ENCODE peak calls at places on chromosomes 1 and 21, in five cellular contexts. N is H9, L is A549, X is HCT116, G is OCI-LY7. H is an unnamed sample.
A peak's percentile ranks its signal among the peaks of the same experiment; 100 is the strongest.

GRCh38 chr21:31509108-31510017 is 150.1 kb upstream of the SOD1 start:
- DNase-seq in N (peak; percentile 78), L (peak; percentile 56), X (peak; percentile 67), G (peak; percentile 64), H (peak; percentile 41)

GRCh38 chr1:26961826-26962225 is 1.6 kb upstream of the KDF1 start:
- DNase-seq in N (no peak), L (peak; percentile 61), X (no peak), G (no peak), H (peak; percentile 98)

GRCh38 chr1:215682232-215682631 is 115.1 kb downstream of the KCTD3 start:
- DNase-seq in N (no peak), L (peak; percentile 10), X (no peak), G (no peak), H (no peak)

GRCh38 chr1:211382182-211382713 is 55.6 kb downstream of the TRAF5 start:
- DNase-seq in N (no peak), L (no peak), X (no peak), G (no peak), H (no peak)

GRCh38 chr1:97433520-97434175 is 487.2 kb downstream of the DPYD start:
- DNase-seq in N (no peak), L (no peak), X (no peak), G (no peak), H (peak; percentile 95)

GRCh38 chr1:150703427-150703826 is 6.5 kb upstream of the GOLPH3L start:
- DNase-seq in N (no peak), L (no peak), X (no peak), G (no peak), H (no peak)

GRCh38 chr1:88985033-88985432 is 7.4 kb downstream of the KYAT3 start:
- DNase-seq in N (no peak), L (peak; percentile 31), X (peak; percentile 79), G (no peak), H (peak; percentile 92)

GRCh38 chr1:223771469-223771813 is 59.1 kb downstream of the CAPN2 start:
- DNase-seq in N (peak; percentile 12), L (no peak), X (no peak), G (no peak), H (no peak)

GRCh38 chr1:54488065-54488750 is 59.8 kb upstream of the ACOT11 start:
- DNase-seq in N (peak; percentile 95), L (peak; percentile 87), X (peak; percentile 73), G (peak; percentile 87), H (peak; percentile 85)
- TF ChIP-seq CTCF in N (peak; percentile 21), L (no peak), X (no peak), G (peak; percentile 34), H (peak; percentile 9)

DNA sequence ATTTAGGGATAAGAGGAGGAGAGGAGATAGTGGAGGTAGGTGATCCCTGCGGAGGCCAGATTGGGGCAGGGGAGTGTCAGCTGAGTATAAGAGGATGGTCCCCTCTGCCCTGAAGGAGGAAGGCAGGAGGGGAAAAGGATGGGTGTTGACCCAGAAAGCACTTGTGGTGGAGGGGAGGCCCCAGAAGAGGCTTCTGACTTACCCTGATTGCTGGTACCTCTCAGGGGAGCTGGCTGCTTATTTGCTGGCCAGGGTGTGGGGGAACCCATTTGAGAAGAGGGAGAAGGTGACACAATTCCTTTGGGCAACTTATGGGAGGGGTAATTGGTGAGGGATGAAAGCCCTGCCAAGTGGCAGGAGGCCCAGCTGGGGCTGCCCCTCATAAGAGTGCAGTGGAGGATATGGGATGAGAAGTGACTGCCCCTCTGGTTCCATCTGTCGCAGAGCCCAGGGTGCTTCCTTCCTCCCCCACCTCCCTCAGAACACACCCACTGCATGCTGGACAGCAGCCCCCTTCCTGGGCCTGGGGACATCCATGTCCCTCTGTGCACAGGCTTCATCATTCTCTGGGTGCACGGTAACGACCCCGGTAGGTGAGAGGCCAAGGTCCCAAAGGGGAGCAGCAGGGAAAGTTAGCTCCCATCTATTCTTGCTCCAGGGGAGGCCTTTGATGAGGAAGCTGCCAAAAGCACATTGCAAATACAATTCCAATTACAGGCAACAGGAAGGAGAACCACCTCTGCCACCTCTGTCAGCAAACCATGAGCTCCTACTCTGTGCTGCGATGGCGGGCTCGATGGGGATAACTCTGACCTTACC is 1.4 kb upstream of the PCSK9 start:
- DNase-seq in N (no peak), L (no peak), X (no peak), G (no peak), H (no peak)
- H3K4me2 ChIP-seq in N (no peak overlapping the region), L (no peak overlapping the region), X (peak overlapping the region; percentile 97), G (no peak overlapping the region), H (no peak overlapping the region)

GRCh38 chr1:79875187-79875586 is 868.7 kb upstream of the ADGRL4 start:
- DNase-seq in N (no peak), L (no peak), X (no peak), G (no peak), H (no peak)

GRCh38 chr1:79877086-79877485 is 870.6 kb upstream of the ADGRL4 start:
- DNase-seq in N (no peak), L (no peak), X (no peak), G (no peak), H (no peak)

GRCh38 chr1:79874289-79874688 is 867.8 kb upstream of the ADGRL4 start:
- DNase-seq in N (no peak), L (no peak), X (no peak), G (no peak), H (peak; percentile 20)
- TF ChIP-seq CTCF in N (no peak), L (no peak), X (no peak), G (no peak), H (peak; percentile 16)

GRCh38 chr1:198700016-198700392 is 61.2 kb downstream of the PTPRC start:
- DNase-seq in N (no peak), L (no peak), X (no peak), G (no peak), H (no peak)
- H3K4me2 ChIP-seq in N (peak overlapping the region; percentile 32), L (peak overlapping the region; percentile 31), X (peak overlapping the region; percentile 63), G (no peak overlapping the region), H (no peak overlapping the region)